ENCODE peak calls at places on chromosomes 11 and 22, in nine cellular contexts. R is lower lobe of right lung, J is AG10803, L is lung, V is astrocyte of the spinal cord, P is MG63, B is stomach, G is PC-9, Q is A673. Z is an unnamed sample.

GRCh38 chr11:46120361-46120710 is 918 bp downstream of the PHF21A start:
- DNase-seq in R (peak), J (no peak), L (no peak), V (no peak), P (peak), B (no peak), G (no peak), Q (no peak), Z (no peak)

GRCh38 chr11:31601635-31602282 is 92.2 kb downstream of the ELP4 start:
- DNase-seq in R (no peak), J (no peak), L (no peak), V (no peak), P (no peak), B (no peak), G (no peak), Q (no peak), Z (no peak)

GRCh38 chr11:20068691-20069090 is 91.6 kb downstream of the DBX1 start:
- DNase-seq in R (no peak), J (no peak), L (no peak), V (no peak), P (no peak), B (no peak), G (no peak), Q (no peak), Z (no peak)

GRCh38 chr22:40070701-40071100 is 75.9 kb downstream of the FAM83F start:
- DNase-seq in R (no peak), J (peak), L (no peak), V (no peak), P (no peak), B (no peak), G (no peak), Q (no peak), Z (no peak)

GRCh38 chr11:122183933-122184332 is 67.9 kb upstream of the BLID start:
- DNase-seq in R (no peak), J (no peak), L (no peak), V (no peak), P (no peak), B (no peak), G (no peak), Q (no peak), Z (no peak)

GRCh38 chr11:128086794-128087193 is 500.6 kb downstream of the ETS1 start:
- DNase-seq in R (no peak), J (no peak), L (no peak), V (no peak), P (no peak), B (no peak), G (no peak), Q (no peak), Z (no peak)

GRCh38 chr11:125376117-125376516 is 119.9 kb downstream of the FEZ1 start:
- DNase-seq in R (no peak), J (no peak), L (no peak), V (peak), P (peak), B (peak), G (no peak), Q (no peak), Z (no peak)

GRCh38 chr11:74055938-74056337 is 47.1 kb upstream of the UCP3 start:
- DNase-seq in R (no peak), J (peak), L (no peak), V (peak), P (no peak), B (no peak), G (no peak), Q (no peak), Z (peak)

GRCh38 chr11:127864861-127865260 is 722.5 kb downstream of the ETS1 start:
- DNase-seq in R (no peak), J (no peak), L (no peak), V (no peak), P (no peak), B (no peak), G (no peak), Q (no peak), Z (no peak)

GRCh38 chr11:64124147-64124546 is 41.8 kb downstream of the MACROD1 start:
- DNase-seq in R (no peak), J (no peak), L (no peak), V (no peak), P (no peak), B (no peak), G (no peak), Q (peak), Z (no peak)

GRCh38 chr11:126282361-126282741 is 542 bp upstream of the TIRAP start:
- DNase-seq in R (no peak), J (peak), L (peak), V (peak), P (peak), B (peak), G (peak), Q (peak), Z (no peak)

GRCh38 chr11:118634435-118635236 is 27.2 kb downstream of the PHLDB1 start:
- DNase-seq in R (peak), J (peak), L (peak), V (peak), P (no peak), B (peak), G (no peak), Q (peak), Z (no peak)

GRCh38 chr11:82797595-82797971 is 63.9 kb upstream of the FAM181B start:
- DNase-seq in R (no peak), J (no peak), L (no peak), V (no peak), P (no peak), B (no peak), G (no peak), Q (no peak), Z (no peak)

GRCh38 chr11:126434950-126435335 is 79.5 kb downstream of the ST3GAL4 start:
- DNase-seq in R (no peak), J (no peak), L (no peak), V (no peak), P (no peak), B (no peak), G (no peak), Q (no peak), Z (no peak)

GRCh38 chr11:15145635-15146034 is 30.9 kb downstream of the INSC start:
- DNase-seq in R (no peak), J (no peak), L (no peak), V (no peak), P (no peak), B (peak), G (no peak), Q (no peak), Z (no peak)

GRCh38 chr11:87141980-87142514 is 104.3 kb downstream of the TMEM135 start:
- DNase-seq in R (no peak), J (no peak), L (no peak), V (no peak), P (no peak), B (no peak), G (no peak), Q (no peak), Z (no peak)

GRCh38 chr11:27423125-27423524 is 49.5 kb downstream of the LGR4 start:
- DNase-seq in R (no peak), J (peak), L (no peak), V (no peak), P (no peak), B (peak), G (no peak), Q (peak), Z (no peak)

GRCh38 chr11:130156108-130157022 is 3.2 kb upstream of the ST14 start:
- DNase-seq in R (no peak), J (peak), L (no peak), V (peak), P (peak), B (no peak), G (peak), Q (no peak), Z (no peak)

GRCh38 chr11:2744166-2744565 is 44.4 kb upstream of the KCNQ1OT1 start:
- DNase-seq in R (peak), J (no peak), L (no peak), V (no peak), P (no peak), B (no peak), G (no peak), Q (no peak), Z (no peak)

DNA sequence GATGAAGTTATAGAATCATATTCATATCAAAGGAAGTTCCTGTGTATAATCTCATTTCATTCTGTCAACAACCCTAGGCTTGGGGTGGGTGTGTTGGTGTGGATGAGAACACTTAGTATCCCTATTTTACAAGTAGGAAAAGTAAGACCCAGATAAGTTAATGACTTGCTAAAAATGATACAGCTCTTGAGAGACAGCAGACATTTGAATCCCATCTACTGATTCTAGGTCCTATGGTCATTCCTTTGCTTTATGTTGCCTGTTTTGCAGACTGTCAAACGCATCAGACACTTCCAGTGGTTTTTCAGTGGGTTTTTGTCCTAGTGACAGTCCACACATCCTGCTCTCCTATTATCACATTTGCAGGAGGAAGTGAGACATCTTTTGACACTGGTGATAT is 153.1 kb downstream of the TEAD1 start:
- DNase-seq in R (no peak), J (no peak), L (no peak), V (no peak), P (no peak), B (no peak), G (no peak), Q (no peak), Z (no peak)
- H3K4me3 ChIP-seq in R (peak), J (peak), L (no peak), V (peak), P (peak), B (peak), G (peak), Q (peak), Z (peak)

GRCh38 chr11:38006466-38006865 is 1408.4 kb upstream of the RAG2 start:
- DNase-seq in R (no peak), J (no peak), L (no peak), V (no peak), P (no peak), B (no peak), G (no peak), Q (no peak), Z (no peak)
- H3K4me3 ChIP-seq in R (no peak), J (no peak), L (no peak), V (no peak), P (no peak), B (no peak), G (no peak), Q (no peak), Z (no peak)

GRCh38 chr11:315051-315481 is 1.2 kb downstream of the IFITM1 start:
- DNase-seq in R (no peak), J (no peak), L (no peak), V (no peak), P (no peak), B (no peak), G (no peak), Q (no peak), Z (no peak)
- H3K4me3 ChIP-seq in R (peak), J (peak), L (peak), V (peak), P (peak), B (peak), G (no peak), Q (peak), Z (peak)

GRCh38 chr22:46086577-46087335 is 63.6 kb upstream of the PPARA start:
- DNase-seq in R (peak), J (peak), L (no peak), V (no peak), P (peak), B (peak), G (no peak), Q (no peak), Z (no peak)

GRCh38 chr22:46087336-46087690 is 63.0 kb upstream of the PPARA start:
- DNase-seq in R (no peak), J (no peak), L (no peak), V (no peak), P (no peak), B (no peak), G (no peak), Q (no peak), Z (no peak)

GRCh38 chr22:46084943-46085830 is 65.1 kb upstream of the PPARA start:
- DNase-seq in R (peak), J (peak), L (peak), V (peak), P (peak), B (peak), G (no peak), Q (peak), Z (no peak)

GRCh38 chr22:46084376-46084775 is 66.0 kb upstream of the PPARA start:
- DNase-seq in R (peak), J (no peak), L (no peak), V (no peak), P (no peak), B (no peak), G (no peak), Q (no peak), Z (no peak)

GRCh38 chr22:46085831-46086576 is 64.3 kb upstream of the PPARA start:
- DNase-seq in R (peak), J (peak), L (peak), V (no peak), P (peak), B (peak), G (peak), Q (peak), Z (no peak)
- H3K4me3 ChIP-seq in R (peak), J (peak), L (peak), V (peak), P (peak), B (peak), G (peak), Q (peak), Z (peak)

GRCh38 chr11:67282155-67282875 is 6.8 kb upstream of the ANKRD13D start:
- DNase-seq in R (peak), J (no peak), L (no peak), V (no peak), P (no peak), B (no peak), G (no peak), Q (no peak), Z (no peak)
- H3K4me3 ChIP-seq in R (no peak), J (no peak), L (no peak), V (no peak), P (no peak), B (no peak), G (no peak), Q (no peak), Z (no peak)

DNA sequence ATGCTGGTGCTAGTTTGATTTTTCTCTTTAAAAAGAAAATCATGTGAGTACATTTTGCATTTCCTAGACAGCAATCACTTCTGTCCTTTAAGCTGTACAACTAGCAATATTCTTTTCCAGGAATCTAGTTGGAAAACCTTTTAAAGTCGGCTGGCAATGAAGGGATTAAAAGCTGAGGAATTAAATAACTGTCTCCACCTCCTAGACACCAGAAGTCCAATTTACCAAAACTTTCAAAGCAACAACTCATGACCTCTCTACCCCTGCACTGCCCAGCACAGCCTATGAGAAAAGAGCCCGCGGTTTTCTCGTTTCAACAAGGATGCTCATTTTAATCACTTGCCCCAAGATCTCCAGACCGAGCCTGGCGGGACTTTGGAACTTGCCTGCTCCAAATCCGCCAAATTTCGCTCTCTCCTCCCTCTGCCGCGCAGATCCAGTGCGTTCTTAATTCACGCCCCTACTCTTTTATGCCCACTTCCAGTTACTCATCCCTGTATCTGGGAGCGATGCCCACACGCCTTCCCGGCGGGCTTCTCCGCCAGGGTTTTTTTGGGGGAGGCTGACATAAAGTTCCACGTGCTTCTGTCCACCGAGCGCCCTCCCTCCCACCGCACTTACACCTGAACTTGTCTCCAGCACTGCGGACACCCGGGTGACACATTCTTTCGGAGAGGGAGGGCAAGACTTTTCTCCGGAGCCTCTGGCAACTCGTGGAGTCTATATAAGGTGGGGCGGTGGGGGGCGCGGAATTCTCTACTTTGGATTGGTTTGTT is 2.5 kb downstream of the MPPED2 start:
- DNase-seq in R (peak), J (no peak), L (no peak), V (no peak), P (no peak), B (no peak), G (no peak), Q (no peak), Z (no peak)
- H3K4me3 ChIP-seq in R (peak), J (no peak), L (no peak), V (no peak), P (no peak), B (peak), G (no peak), Q (no peak), Z (no peak)

GRCh38 chr22:41798736-41799135 is 1.7 kb upstream of the CCDC134 start:
- DNase-seq in R (no peak), J (no peak), L (no peak), V (no peak), P (no peak), B (no peak), G (no peak), Q (no peak), Z (no peak)

GRCh38 chr22:41801147-41801819 is 804 bp downstream of the CCDC134 start:
- DNase-seq in R (no peak), J (no peak), L (no peak), V (no peak), P (no peak), B (no peak), G (no peak), Q (no peak), Z (no peak)

GRCh38 chr22:41800348-41801146 is at the start of gene CCDC134:
- DNase-seq in R (peak), J (peak), L (peak), V (peak), P (peak), B (peak), G (peak), Q (peak), Z (peak)

GRCh38 chr22:41801886-41802285 is 1.4 kb downstream of the CCDC134 start:
- DNase-seq in R (no peak), J (no peak), L (no peak), V (no peak), P (no peak), B (no peak), G (no peak), Q (no peak), Z (no peak)

DNA sequence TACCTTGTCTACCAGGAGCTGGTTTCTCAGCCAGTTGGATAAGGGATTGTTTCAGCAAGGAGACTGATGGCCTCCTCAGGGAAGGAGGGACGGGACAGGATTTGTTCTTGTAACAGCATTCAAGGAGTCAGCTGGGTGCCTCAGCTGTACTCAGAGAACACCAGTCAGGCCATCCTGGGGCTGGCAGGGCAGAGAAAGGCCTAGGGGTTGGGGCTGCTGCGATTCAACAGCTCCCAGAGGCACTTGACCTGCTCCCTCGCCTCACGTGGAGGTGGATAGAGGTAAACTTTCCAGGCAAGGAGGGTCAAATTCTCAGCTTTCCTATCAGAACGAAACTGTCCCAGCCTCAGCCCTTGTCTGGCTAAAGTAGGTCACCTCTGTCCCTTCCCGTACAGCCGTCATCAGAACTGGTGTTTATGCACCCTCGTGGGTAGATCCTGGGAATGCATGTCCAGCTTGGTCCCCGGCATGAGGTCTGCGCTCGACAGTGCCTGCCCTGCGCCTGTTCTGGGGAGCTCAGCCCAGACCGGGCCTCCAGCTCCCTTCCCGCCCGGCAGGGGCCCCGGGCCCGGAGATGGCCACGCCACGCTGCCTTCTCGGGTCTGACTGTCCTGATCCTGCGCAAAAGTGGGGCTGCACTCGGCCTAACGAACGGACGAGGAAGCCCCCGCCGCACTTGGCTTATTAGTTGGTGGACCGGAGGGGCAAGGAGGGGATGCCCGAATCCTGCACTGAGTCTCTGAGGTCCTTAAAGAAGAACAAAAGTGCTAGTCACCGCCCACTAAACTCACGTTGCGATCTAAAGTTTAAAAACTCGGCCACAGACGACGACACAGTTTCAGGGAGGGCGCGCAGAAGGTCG is 762 bp upstream of the CCDC134 start:
- DNase-seq in R (peak), J (peak), L (peak), V (peak), P (peak), B (peak), G (no peak), Q (no peak), Z (no peak)
- H3K4me3 ChIP-seq in R (peak), J (peak), L (peak), V (peak), P (peak), B (peak), G (peak), Q (peak), Z (peak)

GRCh38 chr22:36160499-36160942 is at the start of gene APOL3:
- DNase-seq in R (peak), J (peak), L (peak), V (peak), P (peak), B (peak), G (peak), Q (no peak), Z (no peak)
- H3K4me3 ChIP-seq in R (peak), J (peak), L (peak), V (peak), P (peak), B (peak), G (no peak), Q (no peak), Z (no peak)

DNA sequence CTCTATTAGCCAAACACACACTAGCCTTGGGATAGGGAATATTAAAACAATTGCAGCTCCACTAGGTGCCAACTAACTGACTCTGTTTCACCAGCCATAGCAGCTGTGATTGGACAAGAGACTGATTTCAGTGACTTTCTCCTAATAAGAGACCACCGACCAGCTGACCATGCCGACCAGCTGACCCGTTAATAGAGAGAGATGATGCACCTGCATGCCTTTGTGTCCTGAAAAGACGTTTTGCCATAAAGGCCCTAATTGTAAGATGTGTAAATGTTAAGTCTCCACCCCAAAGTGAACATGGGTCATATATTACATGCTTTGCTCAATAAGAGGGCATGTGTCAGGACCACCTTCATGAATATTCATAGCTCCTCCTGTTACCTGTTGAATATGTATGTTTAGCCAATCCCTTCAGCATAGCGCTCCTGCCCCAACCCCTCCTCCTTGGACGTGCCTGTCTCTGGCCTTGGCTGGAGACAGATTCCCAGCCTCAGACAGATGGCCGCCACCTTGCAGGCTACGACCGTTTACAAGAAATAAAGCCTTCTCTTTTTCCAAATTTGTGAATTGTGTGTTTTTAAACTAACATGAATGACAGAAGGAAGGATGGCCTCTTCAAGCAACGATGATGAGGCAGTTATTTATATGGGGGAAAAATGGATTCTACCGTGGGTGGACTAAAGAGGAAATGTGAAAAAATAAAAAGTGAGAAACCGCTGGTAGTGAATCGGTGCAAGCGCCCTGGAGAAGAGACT is 1.2 kb upstream of the NADSYN1 start:
- DNase-seq in R (no peak), J (no peak), L (no peak), V (no peak), P (no peak), B (no peak), G (peak), Q (peak), Z (no peak)
- H3K4me3 ChIP-seq in R (peak), J (peak), L (no peak), V (peak), P (no peak), B (peak), G (peak), Q (peak), Z (peak)

Z was measured in HFF-Myc.